ENCODE peak calls at places on chromosomes 12 and 14, in seven cellular contexts. A is heart right ventricle, U is upper lobe of right lung, E is hepatocyte, B is esophagus squamous epithelium, N is colonic mucosa, M is cardiac muscle cell. T is an unnamed sample.
A peak's percentile ranks its signal among the peaks of the same experiment; 100 is the strongest.

GRCh38 chr14:68266998-68267397 is 447.4 kb downstream of the RAD51B start:
- DNase-seq in A (no peak), U (no peak), E (no peak), B (no peak), N (no peak), M (no peak), T (no peak)

GRCh38 chr12:115771065-115771464 is 506.4 kb downstream of the MED13L start:
- DNase-seq in A (no peak), U (no peak), E (peak; percentile 56), B (no peak), N (peak; percentile 32), M (peak; percentile 5), T (no peak)

GRCh38 chr12:31008241-31008711 is 65.4 kb upstream of the DDX11 start:
- DNase-seq in A (no peak), U (peak; percentile 36), E (no peak), B (no peak), N (no peak), M (no peak), T (no peak)

GRCh38 chr12:4272014-4272975 is 1.3 kb upstream of the CCND2 start:
- DNase-seq in A (peak; percentile 89), U (peak; percentile 82), E (peak; percentile 87), B (peak; percentile 67), N (peak; percentile 90), M (peak; percentile 46), T (peak; percentile 85)

GRCh38 chr14:81591266-81591665 is 57.6 kb upstream of the SEL1L start:
- DNase-seq in A (no peak), U (no peak), E (no peak), B (no peak), N (no peak), M (no peak), T (no peak)

GRCh38 chr12:123271182-123271491 is 519 bp downstream of the CDK2AP1 start:
- DNase-seq in A (peak; percentile 78), U (peak; percentile 90), E (peak; percentile 90), B (no peak), N (peak; percentile 73), M (peak; percentile 69), T (peak; percentile 35)

GRCh38 chr14:23430733-23431105 is 4.7 kb downstream of the MYH7 start:
- DNase-seq in A (no peak), U (peak; percentile 19), E (peak; percentile 50), B (no peak), N (no peak), M (peak; percentile 12), T (no peak)

GRCh38 chr14:103845327-103845726 is 2.0 kb downstream of the PPP1R13B start:
- DNase-seq in A (no peak), U (no peak), E (no peak), B (no peak), N (no peak), M (no peak), T (no peak)

GRCh38 chr12:114729731-114730130 is 45.8 kb upstream of the TBX3 start:
- DNase-seq in A (no peak), U (no peak), E (no peak), B (no peak), N (no peak), M (no peak), T (no peak)

GRCh38 chr12:86389949-86390348 is 133.8 kb upstream of the MGAT4C start:
- DNase-seq in A (no peak), U (no peak), E (no peak), B (no peak), N (no peak), M (peak; percentile 19), T (no peak)

GRCh38 chr12:108596854-108597558 is 878 bp downstream of the TMEM119 start:
- DNase-seq in A (no peak), U (no peak), E (no peak), B (no peak), N (no peak), M (no peak), T (no peak)

GRCh38 chr12:108599541-108599940 is 1.7 kb upstream of the TMEM119 start:
- DNase-seq in A (no peak), U (no peak), E (no peak), B (no peak), N (no peak), M (no peak), T (no peak)

GRCh38 chr12:108598553-108599250 is 818 bp upstream of the TMEM119 start:
- DNase-seq in A (no peak), U (no peak), E (no peak), B (no peak), N (no peak), M (no peak), T (no peak)

GRCh38 chr12:108595711-108596647 is 1.9 kb downstream of the TMEM119 start:
- DNase-seq in A (no peak), U (no peak), E (no peak), B (no peak), N (no peak), M (no peak), T (no peak)

GRCh38 chr12:108597559-108598471 is at the start of gene TMEM119:
- DNase-seq in A (no peak), U (no peak), E (peak; percentile 73), B (no peak), N (peak; percentile 37), M (peak; percentile 71), T (no peak)
- H3K4me3 ChIP-seq in A (peak within 1 kb of the TSS; percentile 48), U (peak within 1 kb of the TSS; percentile 41), E (peak within 1 kb of the TSS; percentile 25), B (no peak within 1 kb of the TSS), N (peak within 1 kb of the TSS; percentile 13), M (no peak within 1 kb of the TSS), T (no peak within 1 kb of the TSS)

GRCh38 chr12:100796616-100797015 is 2.0 kb downstream of the ANO4 start:
- DNase-seq in A (no peak), U (no peak), E (no peak), B (no peak), N (no peak), M (no peak), T (no peak)

GRCh38 chr12:100798799-100799198 is 4.2 kb downstream of the ANO4 start:
- DNase-seq in A (no peak), U (no peak), E (no peak), B (no peak), N (no peak), M (no peak), T (no peak)

GRCh38 chr12:100799770-100800169 is 5.2 kb downstream of the ANO4 start:
- DNase-seq in A (no peak), U (no peak), E (no peak), B (no peak), N (no peak), M (no peak), T (no peak)

GRCh38 chr12:100797246-100797645 is 2.7 kb downstream of the ANO4 start:
- DNase-seq in A (no peak), U (no peak), E (no peak), B (no peak), N (no peak), M (no peak), T (no peak)

GRCh38 chr12:100797786-100798580 is 3.4 kb downstream of the ANO4 start:
- DNase-seq in A (no peak), U (no peak), E (no peak), B (no peak), N (no peak), M (no peak), T (no peak)
- H3K4me3 ChIP-seq in A (no peak overlapping the region), U (no peak overlapping the region), E (no peak overlapping the region), B (no peak overlapping the region), N (no peak overlapping the region), M (no peak overlapping the region), T (no peak overlapping the region)

GRCh38 chr12:110846615-110847566 is at the start of gene CCDC63:
- DNase-seq in A (peak; percentile 50), U (peak; percentile 77), E (peak; percentile 79), B (no peak), N (peak; percentile 55), M (peak; percentile 62), T (no peak)
- H3K4me3 ChIP-seq in A (peak within 1 kb of the TSS; percentile 43), U (peak within 1 kb of the TSS; percentile 39), E (no peak within 1 kb of the TSS), B (peak within 1 kb of the TSS; percentile 9), N (peak within 1 kb of the TSS; percentile 35), M (peak within 1 kb of the TSS; percentile 17), T (peak within 1 kb of the TSS; percentile 10)

DNA sequence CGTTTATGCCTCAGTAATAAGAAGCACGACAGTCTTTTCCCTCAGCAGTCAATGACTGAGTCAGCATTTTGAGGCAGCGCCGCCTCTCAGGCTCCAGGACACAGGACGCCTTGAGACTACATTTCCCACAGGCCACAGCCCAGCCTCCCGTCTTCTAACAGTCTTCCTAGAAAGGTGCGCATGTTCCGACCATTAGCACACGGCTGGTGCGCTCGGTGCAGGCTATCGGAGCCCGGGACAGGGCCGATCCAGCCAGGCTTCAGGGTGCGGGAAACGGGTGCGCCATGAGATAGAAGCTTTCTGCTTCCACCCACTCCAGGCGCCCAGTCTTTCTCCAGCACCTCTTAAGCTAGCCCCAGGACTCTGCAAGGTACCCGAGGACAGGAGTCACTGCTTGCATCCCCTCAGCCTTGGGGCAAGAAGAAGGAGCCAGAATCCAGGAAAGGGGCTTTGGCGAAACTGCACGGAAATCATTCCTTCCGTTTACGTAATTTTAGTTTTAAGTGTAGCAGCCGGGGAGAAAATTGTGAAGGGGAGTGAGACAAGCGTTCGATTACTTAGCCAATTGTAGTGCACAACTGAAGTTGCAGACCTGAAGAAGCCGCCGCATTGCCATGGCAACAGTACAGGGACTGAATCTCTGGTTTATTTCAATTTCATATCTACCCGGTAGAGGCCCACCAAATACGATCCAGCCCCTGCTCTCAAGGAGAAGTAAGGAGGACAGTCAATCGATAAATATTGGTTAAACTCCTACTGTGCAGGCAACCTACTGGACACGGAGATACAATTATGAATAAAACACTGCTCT is 53.9 kb downstream of the ZNF641 start:
- DNase-seq in A (peak; percentile 81), U (peak; percentile 91), E (peak; percentile 92), B (no peak), N (peak; percentile 83), M (peak; percentile 91), T (no peak)
- H3K4me3 ChIP-seq in A (peak overlapping the region; percentile 58), U (peak overlapping the region; percentile 60), E (peak overlapping the region; percentile 24), B (peak overlapping the region; percentile 34), N (peak overlapping the region; percentile 39), M (peak overlapping the region; percentile 35), T (no peak overlapping the region)